ENCODE peak calls at places on chromosomes 16 and 17, in eight cellular contexts. R is neuronal stem cell, N is cardiac muscle cell, X is heart right ventricle, O is aorta, H is SJSA1, C is stomach, P is body of pancreas. E is an unnamed sample.

GRCh38 chr17:3732171-3732570 is 8.5 kb downstream of the HASPIN start:
- DNase-seq in R (no peak), N (no peak), X (no peak), O (no peak), H (no peak), C (no peak), P (no peak), E (no peak)

GRCh38 chr17:80877829-80878303 is 113.8 kb upstream of the CHMP6 start:
- DNase-seq in R (no peak), N (no peak), X (no peak), O (no peak), H (no peak), C (no peak), P (peak; percentile 4), E (no peak)

GRCh38 chr16:82699711-82700495 is 73.1 kb downstream of the CDH13 start:
- DNase-seq in R (no peak), N (no peak), X (peak; percentile 53), O (peak; percentile 52), H (no peak), C (no peak), P (peak; percentile 16), E (peak; percentile 59)

GRCh38 chr16:72938426-72939164 is 109.3 kb downstream of the ZFHX3 start:
- DNase-seq in R (no peak), N (no peak), X (peak; percentile 91), O (peak; percentile 96), H (no peak), C (peak; percentile 46), P (peak; percentile 77), E (peak; percentile 20)

GRCh38 chr17:60540460-60540859 is 14.4 kb upstream of the APPBP2 start:
- DNase-seq in R (no peak), N (no peak), X (no peak), O (no peak), H (peak; percentile 3), C (no peak), P (no peak), E (no peak)

GRCh38 chr16:69709456-69710084 is 16.8 kb downstream of the NQO1 start:
- DNase-seq in R (peak; percentile 44), N (peak; percentile 65), X (no peak), O (no peak), H (peak; percentile 20), C (no peak), P (no peak), E (peak; percentile 54)

GRCh38 chr16:64846966-64847365 is 274.9 kb downstream of the CDH11 start:
- DNase-seq in R (no peak), N (no peak), X (no peak), O (no peak), H (no peak), C (no peak), P (no peak), E (no peak)

GRCh38 chr17:31740611-31741082 is 118.4 kb downstream of the COPRS start:
- DNase-seq in R (no peak), N (no peak), X (no peak), O (no peak), H (peak; percentile 79), C (no peak), P (no peak), E (no peak)

GRCh38 chr16:71882505-71883192 is 1.3 kb downstream of the ZNF821 start:
- DNase-seq in R (peak; percentile 82), N (peak; percentile 82), X (peak; percentile 83), O (no peak), H (peak; percentile 61), C (peak; percentile 74), P (peak; percentile 70), E (peak; percentile 82)

GRCh38 chr16:71878911-71879310 is 5.1 kb downstream of the ZNF821 start:
- DNase-seq in R (no peak), N (no peak), X (no peak), O (no peak), H (peak; percentile 1), C (no peak), P (no peak), E (no peak)

GRCh38 chr16:71883193-71883848 is 661 bp downstream of the ZNF821 start:
- DNase-seq in R (peak; percentile 38), N (peak; percentile 69), X (peak; percentile 46), O (peak; percentile 63), H (no peak), C (no peak), P (peak; percentile 24), E (peak; percentile 36)

GRCh38 chr16:71883849-71884638 is at the start of gene ZNF821:
- DNase-seq in R (peak; percentile 93), N (peak; percentile 97), X (peak; percentile 80), O (peak; percentile 86), H (peak; percentile 75), C (peak; percentile 83), P (peak; percentile 79), E (peak; percentile 79)

DNA sequence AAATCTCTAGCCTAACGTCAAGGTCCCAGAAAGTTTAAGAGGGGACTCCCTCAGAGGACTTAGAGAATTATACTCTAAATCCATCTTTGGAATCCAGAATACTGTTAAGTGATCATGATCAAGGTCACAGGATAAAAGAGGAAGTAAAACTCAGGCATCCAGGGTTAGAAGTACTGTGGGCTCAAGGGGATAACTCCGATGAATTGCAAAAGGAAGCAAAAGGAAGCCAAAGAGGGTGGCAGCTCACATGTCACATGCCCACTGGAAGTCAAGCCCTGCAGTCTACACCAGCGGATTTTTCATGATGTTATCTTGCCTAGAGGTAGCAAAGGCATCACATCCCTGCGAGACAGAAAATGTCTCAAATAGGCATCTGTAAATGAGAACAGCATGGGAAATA is 3.8 kb downstream of the ZNF821 start:
- DNase-seq in R (no peak), N (no peak), X (no peak), O (no peak), H (no peak), C (no peak), P (no peak), E (no peak)
- H3K27ac ChIP-seq in R (no peak overlapping the region), N (no peak overlapping the region), X (no peak overlapping the region), O (no peak overlapping the region), H (no peak overlapping the region), C (no peak overlapping the region), P (no peak overlapping the region), E (no peak overlapping the region)

GRCh38 chr16:81388357-81388756 is 56.3 kb upstream of the CMIP start:
- DNase-seq in R (no peak), N (no peak), X (no peak), O (no peak), H (no peak), C (no peak), P (no peak), E (no peak)

GRCh38 chr16:81385031-81385756 is 59.4 kb upstream of the CMIP start:
- DNase-seq in R (no peak), N (no peak), X (no peak), O (no peak), H (no peak), C (no peak), P (no peak), E (no peak)

GRCh38 chr16:81380932-81381331 is 63.7 kb upstream of the CMIP start:
- DNase-seq in R (no peak), N (no peak), X (no peak), O (no peak), H (no peak), C (no peak), P (no peak), E (no peak)

GRCh38 chr16:81378049-81378448 is 63.3 kb downstream of the GAN start:
- DNase-seq in R (no peak), N (no peak), X (no peak), O (no peak), H (no peak), C (no peak), P (no peak), E (no peak)

DNA sequence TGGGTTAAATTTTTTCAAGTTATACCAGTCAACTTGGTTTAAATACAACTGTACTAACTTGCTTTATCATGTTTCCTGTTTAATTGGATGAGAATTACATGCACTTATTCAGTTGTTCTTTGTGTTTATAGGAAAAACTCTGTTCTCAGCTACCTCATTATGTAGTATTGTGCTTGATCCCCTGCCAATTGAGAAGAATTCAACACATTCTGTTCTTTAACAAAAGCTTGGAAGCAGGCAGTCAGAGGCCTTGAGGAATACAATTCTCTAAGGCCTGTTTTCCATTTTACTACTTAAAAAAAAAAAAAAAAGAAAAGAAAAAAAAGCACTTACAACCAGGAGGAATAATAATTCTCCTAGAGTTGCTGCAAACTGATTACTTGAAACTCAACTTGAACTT is 60.6 kb upstream of the CMIP start:
- DNase-seq in R (peak; percentile 39), N (no peak), X (no peak), O (no peak), H (no peak), C (no peak), P (no peak), E (no peak)
- H3K27ac ChIP-seq in R (no peak overlapping the region), N (no peak overlapping the region), X (no peak overlapping the region), O (no peak overlapping the region), H (no peak overlapping the region), C (no peak overlapping the region), P (no peak overlapping the region), E (no peak overlapping the region)

DNA sequence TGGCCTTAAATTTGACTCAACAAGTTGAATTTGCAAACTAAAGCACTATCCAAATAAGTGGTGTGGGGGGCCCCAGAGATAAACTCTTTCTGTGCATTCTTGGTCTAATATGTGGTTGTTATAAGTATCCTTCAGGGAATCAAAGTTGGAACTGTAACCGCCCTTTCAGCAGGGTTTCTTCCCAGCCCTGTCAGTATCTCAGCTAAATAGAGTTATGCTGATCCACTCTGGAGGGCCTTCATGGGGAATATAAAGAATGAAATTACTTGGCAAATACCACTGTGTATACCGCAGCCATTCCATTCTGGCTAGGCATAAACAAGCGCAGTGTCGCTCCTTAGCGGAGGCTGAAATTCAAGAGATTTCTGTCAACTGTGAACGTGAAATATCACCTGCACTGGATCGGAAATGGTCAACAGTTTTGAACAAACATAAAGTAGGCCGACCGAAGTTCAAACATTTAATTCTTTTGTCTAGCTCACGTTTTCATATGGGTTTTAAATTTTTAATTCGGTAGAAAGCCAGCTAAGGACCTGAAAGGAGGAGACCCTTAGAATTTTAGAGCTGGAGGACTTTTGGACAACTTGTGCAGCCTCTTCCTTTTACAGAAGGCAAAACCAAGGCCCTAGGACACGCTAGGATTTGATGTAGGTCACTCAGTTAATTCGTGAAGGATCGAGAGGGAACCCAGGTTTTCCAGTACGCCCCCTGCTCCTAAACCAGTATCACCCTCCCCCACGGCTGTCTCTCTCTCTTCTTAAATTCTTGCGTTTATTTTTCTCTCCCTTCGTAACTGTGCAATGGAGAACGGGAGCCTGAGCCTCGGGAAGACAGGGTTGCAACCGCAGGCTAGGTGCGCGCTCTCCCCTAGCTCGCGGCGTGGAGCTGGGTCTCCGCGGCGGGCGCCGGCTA is 74.7 kb downstream of the CHD9 start:
- DNase-seq in R (no peak), N (peak; percentile 58), X (no peak), O (no peak), H (peak; percentile 59), C (no peak), P (no peak), E (peak; percentile 38)
- H3K27ac ChIP-seq in R (peak overlapping the region; percentile 54), N (peak overlapping the region; percentile 92), X (peak overlapping the region; percentile 99), O (peak overlapping the region; percentile 89), H (peak overlapping the region; percentile 94), C (peak overlapping the region; percentile 97), P (peak overlapping the region; percentile 97), E (peak overlapping the region; percentile 92)

GRCh38 chr16:19690196-19690595 is 27.8 kb downstream of the KNOP1 start:
- DNase-seq in R (no peak), N (no peak), X (no peak), O (no peak), H (no peak), C (no peak), P (no peak), E (no peak)

GRCh38 chr16:19688396-19689024 is 29.5 kb downstream of the KNOP1 start:
- DNase-seq in R (no peak), N (no peak), X (no peak), O (no peak), H (no peak), C (no peak), P (no peak), E (no peak)

GRCh38 chr16:19685176-19685575 is 32.9 kb downstream of the KNOP1 start:
- DNase-seq in R (no peak), N (no peak), X (no peak), O (no peak), H (no peak), C (no peak), P (no peak), E (no peak)

GRCh38 chr16:19689342-19689741 is 28.7 kb downstream of the KNOP1 start:
- DNase-seq in R (no peak), N (no peak), X (no peak), O (no peak), H (no peak), C (no peak), P (no peak), E (no peak)

GRCh38 chr16:19687279-19687678 is 30.7 kb downstream of the KNOP1 start:
- DNase-seq in R (no peak), N (peak; percentile 11), X (no peak), O (no peak), H (no peak), C (no peak), P (no peak), E (no peak)
- H3K27ac ChIP-seq in R (peak overlapping the region; percentile 62), N (peak overlapping the region; percentile 39), X (no peak overlapping the region), O (no peak overlapping the region), H (no peak overlapping the region), C (no peak overlapping the region), P (no peak overlapping the region), E (no peak overlapping the region)

E was measured in RWPE1.